ENCODE peak calls at places on chromosomes 4 and X, in eight cellular contexts. One of them, this sample, is unnamed. For H3K4me1, the result is how much of the 10 kb centered on the place peaks cover.

GRCh38 chrX:41779058-41779564 is 55.1 kb downstream of the GPR82 start:
- DNase-seq in heart right ventricle: no peak
- DNase-seq in OCI-LY7: no peak
- DNase-seq in CD8-positive, alpha-beta T cell: no peak
- DNase-seq in A673: peak
- DNase-seq in tibial nerve: no peak
- DNase-seq in ovary: no peak
- DNase-seq in uterus: no peak
- DNase-seq in this sample: no peak

GRCh38 chr4:134089885-134090284 is 111.7 kb downstream of the PABPC4L start:
- DNase-seq in uterus: no peak
- DNase-seq in heart right ventricle: no peak
- DNase-seq in CD8-positive, alpha-beta T cell: no peak
- DNase-seq in ovary: no peak
- DNase-seq in A673: no peak
- DNase-seq in tibial nerve: no peak
- DNase-seq in OCI-LY7: no peak
- DNase-seq in this sample: no peak

GRCh38 chrX:54640721-54641120 is 110.7 kb downstream of the GNL3L start:
- DNase-seq in ovary: no peak
- DNase-seq in uterus: no peak
- DNase-seq in A673: no peak
- DNase-seq in tibial nerve: no peak
- DNase-seq in CD8-positive, alpha-beta T cell: no peak
- DNase-seq in heart right ventricle: no peak
- DNase-seq in OCI-LY7: peak
- DNase-seq in this sample: no peak

GRCh38 chr4:100493756-100494155 is 24.1 kb downstream of the EMCN start:
- DNase-seq in heart right ventricle: no peak
- DNase-seq in ovary: no peak
- DNase-seq in uterus: no peak
- DNase-seq in CD8-positive, alpha-beta T cell: no peak
- DNase-seq in A673: no peak
- DNase-seq in tibial nerve: no peak
- DNase-seq in OCI-LY7: no peak
- DNase-seq in this sample: no peak

GRCh38 chr4:74840931-74841330 is 46.6 kb upstream of the BTC start:
- DNase-seq in CD8-positive, alpha-beta T cell: no peak
- DNase-seq in uterus: no peak
- DNase-seq in heart right ventricle: no peak
- DNase-seq in OCI-LY7: no peak
- DNase-seq in A673: no peak
- DNase-seq in tibial nerve: no peak
- DNase-seq in ovary: no peak
- DNase-seq in this sample: no peak

GRCh38 chrX:49209434-49210251 is 9.7 kb upstream of the SYP start:
- DNase-seq in OCI-LY7: no peak
- DNase-seq in CD8-positive, alpha-beta T cell: no peak
- DNase-seq in ovary: no peak
- DNase-seq in A673: no peak
- DNase-seq in uterus: no peak
- DNase-seq in tibial nerve: no peak
- DNase-seq in heart right ventricle: no peak
- DNase-seq in this sample: no peak

GRCh38 chrX:104351173-104351769 is 96.5 kb upstream of the ESX1 start:
- DNase-seq in OCI-LY7: no peak
- DNase-seq in CD8-positive, alpha-beta T cell: no peak
- DNase-seq in uterus: no peak
- DNase-seq in tibial nerve: no peak
- DNase-seq in A673: peak
- DNase-seq in heart right ventricle: no peak
- DNase-seq in ovary: no peak
- DNase-seq in this sample: no peak

GRCh38 chr4:888029-888428 is 44.1 kb downstream of the GAK start:
- DNase-seq in ovary: no peak
- DNase-seq in uterus: no peak
- DNase-seq in A673: no peak
- DNase-seq in tibial nerve: no peak
- DNase-seq in CD8-positive, alpha-beta T cell: no peak
- DNase-seq in OCI-LY7: no peak
- DNase-seq in heart right ventricle: no peak
- DNase-seq in this sample: no peak

GRCh38 chr4:54077812-54078211 is 13.4 kb upstream of the CHIC2 start:
- DNase-seq in CD8-positive, alpha-beta T cell: no peak
- DNase-seq in heart right ventricle: no peak
- DNase-seq in A673: no peak
- DNase-seq in OCI-LY7: no peak
- DNase-seq in tibial nerve: no peak
- DNase-seq in uterus: no peak
- DNase-seq in ovary: no peak
- DNase-seq in this sample: no peak

GRCh38 chr4:94649381-94650128 is 108.2 kb upstream of the BMPR1B start:
- DNase-seq in uterus: no peak
- DNase-seq in heart right ventricle: no peak
- DNase-seq in ovary: no peak
- DNase-seq in A673: no peak
- DNase-seq in tibial nerve: no peak
- DNase-seq in OCI-LY7: no peak
- DNase-seq in CD8-positive, alpha-beta T cell: no peak
- DNase-seq in this sample: no peak

GRCh38 chr4:94653095-94653649 is 104.6 kb upstream of the BMPR1B start:
- DNase-seq in tibial nerve: no peak
- DNase-seq in A673: no peak
- DNase-seq in uterus: no peak
- DNase-seq in OCI-LY7: no peak
- DNase-seq in ovary: no peak
- DNase-seq in CD8-positive, alpha-beta T cell: no peak
- DNase-seq in heart right ventricle: no peak
- DNase-seq in this sample: no peak

GRCh38 chr4:94650690-94651089 is 107.1 kb upstream of the BMPR1B start:
- DNase-seq in A673: no peak
- DNase-seq in uterus: no peak
- DNase-seq in ovary: no peak
- DNase-seq in OCI-LY7: no peak
- DNase-seq in heart right ventricle: no peak
- DNase-seq in tibial nerve: no peak
- DNase-seq in CD8-positive, alpha-beta T cell: no peak
- DNase-seq in this sample: no peak

GRCh38 chr4:94650129-94650495 is 107.6 kb upstream of the BMPR1B start:
- DNase-seq in tibial nerve: no peak
- DNase-seq in ovary: no peak
- DNase-seq in CD8-positive, alpha-beta T cell: no peak
- DNase-seq in OCI-LY7: no peak
- DNase-seq in heart right ventricle: no peak
- DNase-seq in uterus: no peak
- DNase-seq in A673: no peak
- DNase-seq in this sample: no peak

DNA sequence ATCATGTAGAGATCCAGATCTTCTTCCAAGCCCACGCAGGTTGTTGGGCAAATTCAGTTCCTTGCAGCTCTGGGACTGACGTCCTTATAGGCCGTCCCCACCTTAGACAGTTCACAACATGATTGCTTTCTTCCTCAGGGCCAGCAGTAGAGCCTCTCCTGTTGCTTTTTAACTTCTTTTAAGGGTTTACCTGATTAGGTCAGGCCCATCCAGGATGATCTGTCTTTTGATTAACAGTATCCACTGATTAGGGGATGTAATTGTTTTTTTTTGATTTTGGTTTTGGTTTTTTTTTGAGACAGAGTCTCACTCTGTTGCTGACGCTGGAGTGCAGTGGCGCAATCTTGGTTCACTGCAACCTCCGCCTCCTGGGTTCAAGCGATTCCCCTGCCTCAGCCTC is 109.1 kb upstream of the BMPR1B start:
- DNase-seq in heart right ventricle: no peak
- DNase-seq in CD8-positive, alpha-beta T cell: no peak
- DNase-seq in ovary: no peak
- DNase-seq in uterus: no peak
- DNase-seq in OCI-LY7: no peak
- DNase-seq in A673: no peak
- DNase-seq in tibial nerve: no peak
- DNase-seq in this sample: no peak
- H3K4me1 ChIP-seq in heart right ventricle: under half
- H3K4me1 ChIP-seq in CD8-positive, alpha-beta T cell: under half
- H3K4me1 ChIP-seq in ovary: under half
- H3K4me1 ChIP-seq in uterus: under half
- H3K4me1 ChIP-seq in OCI-LY7: under half
- H3K4me1 ChIP-seq in A673: under half
- H3K4me1 ChIP-seq in tibial nerve: under half
- H3K4me1 ChIP-seq in this sample: half or more

GRCh38 chrX:9919632-9920172 is 47.5 kb upstream of the CLDN34 start:
- DNase-seq in A673: no peak
- DNase-seq in tibial nerve: no peak
- DNase-seq in CD8-positive, alpha-beta T cell: no peak
- DNase-seq in OCI-LY7: no peak
- DNase-seq in ovary: no peak
- DNase-seq in heart right ventricle: no peak
- DNase-seq in uterus: no peak
- DNase-seq in this sample: no peak

GRCh38 chrX:9926002-9926401 is 41.2 kb upstream of the CLDN34 start:
- DNase-seq in CD8-positive, alpha-beta T cell: no peak
- DNase-seq in OCI-LY7: no peak
- DNase-seq in tibial nerve: no peak
- DNase-seq in uterus: no peak
- DNase-seq in heart right ventricle: no peak
- DNase-seq in A673: no peak
- DNase-seq in ovary: no peak
- DNase-seq in this sample: no peak

GRCh38 chrX:9917861-9918260 is 49.3 kb upstream of the CLDN34 start:
- DNase-seq in A673: no peak
- DNase-seq in OCI-LY7: no peak
- DNase-seq in CD8-positive, alpha-beta T cell: no peak
- DNase-seq in ovary: no peak
- DNase-seq in uterus: no peak
- DNase-seq in tibial nerve: no peak
- DNase-seq in heart right ventricle: no peak
- DNase-seq in this sample: no peak

GRCh38 chrX:9923357-9923756 is 43.8 kb upstream of the CLDN34 start:
- DNase-seq in OCI-LY7: no peak
- DNase-seq in A673: no peak
- DNase-seq in ovary: no peak
- DNase-seq in CD8-positive, alpha-beta T cell: no peak
- DNase-seq in uterus: no peak
- DNase-seq in heart right ventricle: no peak
- DNase-seq in tibial nerve: no peak
- DNase-seq in this sample: no peak

GRCh38 chrX:9921407-9921806 is 45.8 kb upstream of the CLDN34 start:
- DNase-seq in CD8-positive, alpha-beta T cell: no peak
- DNase-seq in ovary: no peak
- DNase-seq in uterus: no peak
- DNase-seq in heart right ventricle: no peak
- DNase-seq in OCI-LY7: no peak
- DNase-seq in A673: no peak
- DNase-seq in tibial nerve: no peak
- DNase-seq in this sample: no peak
- H3K27ac ChIP-seq in CD8-positive, alpha-beta T cell: no peak
- H3K27ac ChIP-seq in ovary: no peak
- H3K27ac ChIP-seq in uterus: no peak
- H3K27ac ChIP-seq in heart right ventricle: no peak
- H3K27ac ChIP-seq in OCI-LY7: no peak
- H3K27ac ChIP-seq in A673: no peak
- H3K27ac ChIP-seq in tibial nerve: no peak
- H3K27ac ChIP-seq in this sample: no peak

DNA sequence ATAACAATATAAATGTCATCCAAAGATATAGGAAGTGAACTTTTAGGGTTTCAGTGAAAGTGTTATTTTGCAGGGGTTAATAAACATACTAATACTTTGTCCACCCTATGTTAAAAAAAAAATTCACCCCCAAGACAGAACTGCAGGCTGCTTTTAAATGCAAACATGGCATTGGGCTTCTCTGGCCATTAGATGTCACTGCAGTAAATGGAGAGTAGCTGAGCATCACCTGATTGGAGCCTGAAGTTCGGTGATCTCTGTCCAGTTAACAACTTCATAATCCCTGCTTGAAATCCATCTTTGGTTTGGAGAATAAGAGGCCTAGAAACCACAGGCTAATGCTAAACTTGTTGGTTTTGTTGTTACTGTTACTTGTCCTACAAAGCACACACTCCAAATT is 18.7 kb downstream of the SLC25A43 start:
- DNase-seq in CD8-positive, alpha-beta T cell: no peak
- DNase-seq in uterus: no peak
- DNase-seq in heart right ventricle: no peak
- DNase-seq in tibial nerve: no peak
- DNase-seq in OCI-LY7: peak
- DNase-seq in ovary: no peak
- DNase-seq in A673: peak
- DNase-seq in this sample: no peak
- TF ChIP-seq CTCF in CD8-positive, alpha-beta T cell: no peak
- TF ChIP-seq CTCF in uterus: no peak
- TF ChIP-seq CTCF in heart right ventricle: no peak
- TF ChIP-seq CTCF in tibial nerve: no peak
- TF ChIP-seq CTCF in OCI-LY7: peak
- TF ChIP-seq CTCF in ovary: no peak
- TF ChIP-seq CTCF in A673: peak
- TF ChIP-seq CTCF in this sample: peak

DNA sequence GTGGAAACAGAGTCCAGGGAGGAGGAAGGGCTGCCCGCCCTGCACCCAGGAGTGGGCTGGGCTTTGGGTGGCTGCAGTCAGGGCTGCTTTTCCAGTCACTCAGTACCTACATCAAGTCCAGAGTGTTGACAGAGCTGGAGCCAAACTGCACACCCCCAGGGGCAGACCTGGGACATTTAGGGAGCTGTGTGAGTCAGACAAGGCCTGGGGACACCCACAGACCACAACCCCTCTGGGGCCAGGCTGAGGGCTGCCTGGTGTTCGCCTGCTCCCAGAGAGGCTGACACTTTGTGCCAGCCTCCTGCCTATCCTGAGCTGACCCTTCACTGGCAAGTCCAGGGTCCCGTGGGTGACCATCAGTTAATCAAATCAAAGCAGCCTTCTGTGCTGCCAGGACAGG is 240.0 kb downstream of the BCOR start:
- DNase-seq in ovary: no peak
- DNase-seq in heart right ventricle: no peak
- DNase-seq in A673: no peak
- DNase-seq in CD8-positive, alpha-beta T cell: no peak
- DNase-seq in OCI-LY7: no peak
- DNase-seq in uterus: no peak
- DNase-seq in tibial nerve: no peak
- DNase-seq in this sample: no peak
- H3K4me1 ChIP-seq in ovary: under half
- H3K4me1 ChIP-seq in heart right ventricle: under half
- H3K4me1 ChIP-seq in A673: under half
- H3K4me1 ChIP-seq in CD8-positive, alpha-beta T cell: under half
- H3K4me1 ChIP-seq in OCI-LY7: half or more
- H3K4me1 ChIP-seq in uterus: under half
- H3K4me1 ChIP-seq in tibial nerve: under half
- H3K4me1 ChIP-seq in this sample: under half

DNA sequence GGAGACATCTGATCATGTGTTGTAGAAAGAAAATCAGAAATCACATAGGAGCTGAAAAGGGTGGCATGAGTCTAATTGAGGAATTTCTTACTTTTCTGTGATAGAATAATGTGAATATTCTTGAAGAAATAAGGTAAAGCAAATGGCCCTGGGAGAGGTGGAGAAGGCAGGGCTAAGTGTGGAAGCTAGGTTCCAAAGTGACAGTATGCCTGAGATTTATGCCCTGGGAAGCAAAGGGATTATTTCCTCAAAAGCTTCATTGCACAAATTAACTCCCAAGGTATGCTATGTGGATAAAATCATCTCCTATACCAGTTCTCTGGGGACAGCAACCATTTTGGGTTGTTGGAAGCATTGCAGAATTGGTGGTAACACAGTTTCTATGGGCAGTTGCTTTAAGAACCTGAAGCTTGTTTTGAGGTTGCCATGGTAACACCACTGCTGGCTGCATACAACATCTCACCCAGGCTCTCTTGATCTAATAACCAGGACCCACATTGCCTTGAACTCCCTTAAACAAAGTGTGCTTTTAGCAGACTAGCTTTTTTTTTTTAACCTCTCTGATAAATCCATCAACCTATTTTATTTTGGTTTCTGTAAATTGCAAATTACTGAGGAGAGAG is 21.0 kb downstream of the MAOA start:
- DNase-seq in ovary: no peak
- DNase-seq in tibial nerve: no peak
- DNase-seq in heart right ventricle: peak
- DNase-seq in uterus: no peak
- DNase-seq in OCI-LY7: no peak
- DNase-seq in CD8-positive, alpha-beta T cell: no peak
- DNase-seq in A673: no peak
- DNase-seq in this sample: no peak
- H3K27ac ChIP-seq in ovary: no peak
- H3K27ac ChIP-seq in tibial nerve: no peak
- H3K27ac ChIP-seq in heart right ventricle: no peak
- H3K27ac ChIP-seq in uterus: no peak
- H3K27ac ChIP-seq in OCI-LY7: no peak
- H3K27ac ChIP-seq in CD8-positive, alpha-beta T cell: no peak
- H3K27ac ChIP-seq in A673: no peak
- H3K27ac ChIP-seq in this sample: peak

This sample was measured in left ventricle myocardium inferior.